ENCODE peak calls at places on chromosomes 4 and X, in ten cellular contexts. L is GM23248, N is SJSA1, D is hepatocyte, W is SK-N-SH, A is tibial nerve, F is endodermal cell, B is breast epithelium, Y is SJCRH30, P is esophagus muscularis mucosa. R is an unnamed sample.

GRCh38 chr4:2934077-2934812 is 29.0 kb downstream of the NOP14 start:
- DNase-seq in P (peak; percentile 94), A (peak; percentile 64), B (peak; percentile 75), Y (peak; percentile 51), D (peak; percentile 63), L (peak; percentile 86), N (no peak), F (peak; percentile 67), W (no peak), R (peak; percentile 64)

GRCh38 chrX:107541244-107541643 is 87.1 kb upstream of the PRPS1 start:
- DNase-seq in L (peak; percentile 6), N (no peak), W (no peak), P (no peak), B (no peak), Y (no peak), D (peak; percentile 52), F (no peak), A (no peak), R (no peak)

GRCh38 chr4:125796138-125796537 is 481.4 kb downstream of the FAT4 start:
- DNase-seq in N (no peak), W (peak; percentile 49), F (no peak), B (no peak), L (no peak), D (no peak), A (no peak), Y (no peak), P (no peak), R (no peak)

GRCh38 chr4:60134106-60134505 is 1066.0 kb upstream of the ADGRL3 start:
- DNase-seq in D (no peak), B (no peak), W (no peak), Y (no peak), P (no peak), A (no peak), N (no peak), L (no peak), F (no peak), R (no peak)

GRCh38 chr4:139025841-139026240 is 10.3 kb downstream of the NOCT start:
- DNase-seq in B (no peak), F (no peak), D (no peak), Y (no peak), P (no peak), W (no peak), N (no peak), L (peak; percentile 11), A (no peak), R (no peak)

GRCh38 chr4:15996773-15997172 is 33.8 kb upstream of the FGFBP2 start:
- DNase-seq in N (no peak), W (no peak), Y (no peak), B (no peak), L (peak; percentile 42), F (no peak), A (no peak), P (no peak), D (no peak), R (no peak)

GRCh38 chr4:85147481-85148076 is 181.1 kb upstream of the WDFY3 start:
- DNase-seq in A (peak; percentile 47), P (no peak), N (no peak), D (peak; percentile 81), F (peak; percentile 65), L (peak; percentile 78), Y (peak; percentile 91), B (no peak), W (peak; percentile 52), R (peak; percentile 58)

GRCh38 chr4:176393306-176394013 is 73.7 kb downstream of the SPCS3 start:
- DNase-seq in F (peak; percentile 47), A (no peak), N (no peak), B (no peak), Y (peak; percentile 28), P (no peak), W (no peak), L (no peak), D (no peak), R (no peak)

GRCh38 chr4:134202557-134202956 is 968 bp upstream of the PABPC4L start:
- DNase-seq in W (no peak), A (no peak), Y (peak; percentile 29), F (no peak), L (no peak), D (no peak), B (no peak), N (no peak), P (no peak), R (peak; percentile 67)

GRCh38 chr4:155331478-155331877 is 45.3 kb downstream of the MAP9 start:
- DNase-seq in D (no peak), W (no peak), A (no peak), Y (no peak), N (no peak), F (no peak), B (no peak), P (no peak), L (no peak), R (no peak)

GRCh38 chr4:145731026-145731425 is 51.1 kb downstream of the C4orf51 start:
- DNase-seq in Y (peak; percentile 93), P (no peak), A (no peak), B (no peak), N (no peak), D (peak; percentile 58), F (no peak), L (peak; percentile 15), W (no peak), R (no peak)

GRCh38 chrX:302975-303374 is 15.6 kb downstream of the GTPBP6 start:
- DNase-seq in P (no peak), Y (no peak), D (no peak), L (peak; percentile 16), W (no peak), N (no peak), B (peak; percentile 27), A (no peak), F (no peak), R (no peak)

DNA sequence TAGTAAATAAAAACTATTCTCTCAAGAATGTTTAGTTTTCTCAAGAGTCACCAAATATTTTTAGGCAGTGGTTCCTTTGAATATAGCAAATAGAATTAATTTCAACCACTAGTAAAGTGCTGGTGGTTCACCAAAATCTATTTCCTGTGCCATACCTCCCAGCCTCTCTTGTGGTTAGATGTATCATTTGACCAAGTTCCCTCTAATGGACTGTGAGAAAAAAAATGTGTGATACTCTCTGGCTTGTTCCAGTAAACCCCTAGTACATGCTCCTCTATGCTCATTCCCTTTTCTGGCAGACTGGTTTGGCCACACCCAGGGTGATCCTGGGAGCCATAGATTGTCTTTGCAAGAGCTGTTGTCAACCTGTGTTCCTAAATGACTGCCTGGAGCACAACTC is 109.5 kb downstream of the FRAS1 start:
- DNase-seq in A (no peak), P (no peak), L (peak; percentile 14), F (no peak), W (no peak), D (no peak), Y (peak; percentile 56), N (no peak), B (no peak), R (no peak)
- H3K36me3 ChIP-seq in A (no peaks in the 10 kb centered on the region), P (no peaks in the 10 kb centered on the region), L (no peaks in the 10 kb centered on the region), F (no peaks in the 10 kb centered on the region), W (no peaks in the 10 kb centered on the region), D (no peaks in the 10 kb centered on the region), Y (no peaks in the 10 kb centered on the region), N (no peaks in the 10 kb centered on the region), B (no peaks in the 10 kb centered on the region), R (no peaks in the 10 kb centered on the region)

GRCh38 chr4:76605099-76605563 is 170.1 kb downstream of the SHROOM3 start:
- DNase-seq in D (no peak), B (no peak), N (no peak), A (no peak), L (peak; percentile 88), W (no peak), P (peak; percentile 60), F (no peak), Y (no peak), R (no peak)

GRCh38 chr4:76607846-76608245 is 172.8 kb downstream of the SHROOM3 start:
- DNase-seq in F (no peak), A (no peak), D (no peak), L (no peak), N (no peak), B (no peak), Y (no peak), W (no peak), P (no peak), R (no peak)

GRCh38 chr4:76607266-76607799 is 172.3 kb downstream of the SHROOM3 start:
- DNase-seq in P (no peak), D (no peak), Y (no peak), W (no peak), F (peak; percentile 12), B (no peak), N (no peak), A (no peak), L (peak; percentile 55), R (peak; percentile 99)

GRCh38 chr4:76610751-76611150 is 175.7 kb downstream of the SHROOM3 start:
- DNase-seq in N (no peak), D (no peak), L (no peak), A (no peak), Y (no peak), F (peak; percentile 55), W (no peak), B (no peak), P (no peak), R (no peak)

DNA sequence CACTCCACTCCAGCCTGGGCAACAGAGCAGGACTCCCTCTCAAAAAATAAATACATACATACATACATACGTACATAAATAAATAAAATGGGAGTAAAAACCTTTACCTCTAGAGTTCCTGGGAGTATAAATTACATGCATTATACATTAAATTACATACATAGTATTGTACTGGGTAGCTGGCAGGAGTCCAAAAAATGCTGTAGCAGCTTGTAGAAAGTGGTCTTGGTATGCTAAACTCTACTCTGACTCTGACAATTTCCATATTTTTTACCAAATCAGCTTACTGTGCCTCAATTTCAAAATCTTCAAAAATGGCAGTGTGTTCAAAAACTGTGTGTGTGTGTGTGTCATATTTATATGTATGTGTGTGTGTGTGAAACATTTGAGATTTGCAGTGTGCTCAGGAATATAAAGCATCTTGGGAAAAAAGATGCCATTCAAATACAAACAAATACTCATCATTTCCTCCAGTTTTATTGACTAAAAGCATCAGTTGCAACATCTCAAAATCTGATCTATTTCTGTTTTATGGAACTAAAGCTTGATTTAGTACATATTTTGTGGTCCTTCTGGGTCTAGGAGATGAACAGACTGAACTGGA is 171.7 kb downstream of the SHROOM3 start:
- DNase-seq in A (no peak), N (no peak), W (no peak), L (peak; percentile 65), B (no peak), D (peak; percentile 43), P (no peak), Y (peak; percentile 60), F (no peak), R (peak; percentile 68)
- H3K4me1 ChIP-seq in A (no peaks in the 10 kb centered on the region), N (peaks cover 54% of the 10 kb centered on the region), W (peaks cover 5% of the 10 kb centered on the region), L (peaks cover 67% of the 10 kb centered on the region), B (no peaks in the 10 kb centered on the region), D (peaks cover 38% of the 10 kb centered on the region), P (peaks cover 16% of the 10 kb centered on the region), Y (peaks cover 33% of the 10 kb centered on the region), F (peaks cover 20% of the 10 kb centered on the region), R (peaks cover 44% of the 10 kb centered on the region)

DNA sequence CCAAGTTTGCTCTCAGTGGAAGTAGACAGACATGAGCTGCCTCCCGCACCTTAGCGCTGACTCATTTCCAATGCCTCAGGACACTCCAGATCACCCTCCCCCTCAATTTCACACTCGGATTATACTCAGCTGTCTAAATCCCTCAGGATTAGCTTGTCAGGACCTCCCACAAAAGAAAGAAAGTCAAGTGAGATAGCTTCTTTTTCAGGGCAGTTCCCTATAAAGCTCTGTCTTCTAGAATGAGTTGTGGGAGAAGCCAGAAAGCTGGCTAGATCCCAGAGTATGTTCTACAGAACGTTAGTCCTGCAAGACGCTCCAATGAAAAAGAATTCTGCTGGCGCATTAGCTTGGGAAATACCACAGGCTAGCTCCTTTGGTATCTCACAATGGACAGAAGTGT is 51.2 kb upstream of the MTNR1A start:
- DNase-seq in P (no peak), D (peak; percentile 46), N (peak; percentile 80), W (no peak), L (no peak), F (peak; percentile 57), A (no peak), B (no peak), Y (peak; percentile 95), R (peak; percentile 88)
- H3K36me3 ChIP-seq in P (peaks cover 80% of the 10 kb centered on the region), D (peaks cover 3% of the 10 kb centered on the region), N (peaks cover 92% of the 10 kb centered on the region), W (peaks cover 28% of the 10 kb centered on the region), L (peaks cover 84% of the 10 kb centered on the region), F (peaks cover 81% of the 10 kb centered on the region), A (peaks cover 86% of the 10 kb centered on the region), B (peaks cover 19% of the 10 kb centered on the region), Y (peaks cover 75% of the 10 kb centered on the region), R (peaks cover 76% of the 10 kb centered on the region)

GRCh38 chrX:20414781-20415445 is 148.2 kb upstream of the RPS6KA3 start:
- DNase-seq in F (no peak), A (no peak), D (no peak), L (no peak), B (no peak), N (peak; percentile 28), P (no peak), Y (peak; percentile 65), W (no peak), R (no peak)
- H3K4me1 ChIP-seq in F (no peaks in the 10 kb centered on the region), A (no peaks in the 10 kb centered on the region), D (no peaks in the 10 kb centered on the region), L (no peaks in the 10 kb centered on the region), B (no peaks in the 10 kb centered on the region), N (peaks cover 8% of the 10 kb centered on the region), P (no peaks in the 10 kb centered on the region), Y (peaks cover 5% of the 10 kb centered on the region), W (no peaks in the 10 kb centered on the region), R (no peaks in the 10 kb centered on the region)

R was measured in HAP-1.